ENCODE peak calls at places on chromosomes 3 and 15, in nine cellular contexts. B is Karpas-422; Y is transverse colon; S is heart left ventricle; A is SK-N-SH; L is CD8-positive, alpha-beta memory T cell; V is left ventricle myocardium inferior; R is neuronal stem cell; D is osteoblast. X is an unnamed sample. For H3K4me1, the result is how much of the 10 kb centered on the place peaks cover.

GRCh38 chr15:60392986-60393811 is 4.6 kb downstream of the ANXA2 start:
- DNase-seq in B (no peak), Y (peak), L (no peak), R (no peak), A (no peak), D (peak), V (peak), S (no peak), X (peak)

GRCh38 chr3:19888428-19889152 is 45.4 kb downstream of the EFHB start:
- DNase-seq in V (no peak), B (no peak), S (no peak), Y (no peak), L (no peak), R (no peak), D (no peak), A (no peak), X (no peak)

GRCh38 chr3:70392227-70392626 is 79.8 kb upstream of the MDFIC2 start:
- DNase-seq in V (no peak), L (no peak), Y (no peak), B (no peak), A (no peak), S (no peak), R (no peak), D (no peak), X (no peak)

GRCh38 chr3:15148614-15149013 is 49.7 kb upstream of the RBSN start:
- DNase-seq in D (no peak), A (no peak), S (no peak), R (no peak), L (no peak), V (no peak), B (peak), Y (no peak), X (no peak)

GRCh38 chr15:87735536-87735935 is 521.0 kb downstream of the NTRK3 start:
- DNase-seq in R (no peak), Y (no peak), A (peak), D (no peak), V (no peak), S (no peak), L (no peak), B (no peak), X (no peak)

GRCh38 chr15:57677206-57677605 is 29.3 kb upstream of the POLR2M start:
- DNase-seq in A (no peak), S (no peak), L (no peak), B (no peak), V (no peak), R (no peak), Y (no peak), D (no peak), X (no peak)

GRCh38 chr15:82174471-82174870 is 88.1 kb downstream of the EFL1 start:
- DNase-seq in R (no peak), A (no peak), Y (no peak), D (no peak), V (no peak), L (no peak), S (no peak), B (no peak), X (no peak)

GRCh38 chr3:108305484-108306172 is 9.3 kb downstream of the HHLA2 start:
- DNase-seq in Y (peak), A (no peak), B (no peak), D (no peak), R (no peak), L (no peak), V (no peak), S (no peak), X (peak)

GRCh38 chr3:170753421-170754344 is 116.3 kb downstream of the RPL22L1 start:
- DNase-seq in A (no peak), B (no peak), V (no peak), R (no peak), Y (no peak), D (no peak), S (no peak), L (no peak), X (no peak)

GRCh38 chr3:65569129-65569528 is 469.6 kb downstream of the MAGI1 start:
- DNase-seq in L (no peak), D (no peak), Y (no peak), V (no peak), B (no peak), S (no peak), R (no peak), A (no peak), X (no peak)

GRCh38 chr3:179321585-179322322 is 1.1 kb upstream of the ZNF639 start:
- DNase-seq in A (peak), Y (peak), S (no peak), B (peak), L (no peak), V (no peak), R (no peak), D (peak), X (no peak)

GRCh38 chr15:60255390-60255789 is 142.4 kb downstream of the ANXA2 start:
- DNase-seq in R (no peak), V (no peak), L (no peak), Y (no peak), B (no peak), D (no peak), S (no peak), A (no peak), X (no peak)

GRCh38 chr3:136960838-136961836 is 3.4 kb downstream of the IL20RB start:
- DNase-seq in B (no peak), S (no peak), V (no peak), A (no peak), D (no peak), L (no peak), Y (no peak), R (no peak), X (no peak)

GRCh38 chr3:130480736-130481135 is 36.2 kb upstream of the COL6A6 start:
- DNase-seq in L (no peak), D (peak), S (no peak), V (no peak), Y (no peak), A (no peak), B (no peak), R (peak), X (no peak)

GRCh38 chr15:79433610-79434009 is 1.5 kb downstream of the MINAR1 start:
- DNase-seq in S (no peak), A (peak), V (no peak), Y (no peak), D (no peak), L (no peak), B (no peak), R (no peak), X (no peak)

GRCh38 chr3:52339612-52340011 is 23.5 kb downstream of the DNAH1 start:
- DNase-seq in Y (peak), L (peak), A (peak), R (peak), B (peak), S (no peak), V (no peak), D (peak), X (peak)

GRCh38 chr3:25820372-25820771 is 30.5 kb downstream of the OXSM start:
- DNase-seq in D (peak), L (no peak), B (no peak), A (no peak), S (no peak), R (no peak), Y (no peak), V (no peak), X (no peak)

GRCh38 chr15:82095803-82096202 is 50.0 kb upstream of the MEX3B start:
- DNase-seq in Y (no peak), L (no peak), D (no peak), B (no peak), V (no peak), A (no peak), R (no peak), S (no peak), X (no peak)

GRCh38 chr3:160012108-160012507 is 23.5 kb downstream of the IL12A start:
- DNase-seq in Y (no peak), R (no peak), B (peak), A (no peak), L (no peak), D (no peak), S (no peak), V (no peak), X (no peak)

GRCh38 chr15:58608129-58608590 is 141.3 kb downstream of the ADAM10 start:
- DNase-seq in V (no peak), B (no peak), A (no peak), D (no peak), R (no peak), Y (no peak), L (no peak), S (no peak), X (no peak)

GRCh38 chr3:102733811-102734574 is 299.2 kb downstream of the ZPLD1 start:
- DNase-seq in V (no peak), A (no peak), D (no peak), Y (no peak), S (no peak), L (no peak), B (no peak), R (peak), X (no peak)

GRCh38 chr3:3038201-3038991 is 71.8 kb downstream of the IL5RA start:
- DNase-seq in V (no peak), R (no peak), Y (no peak), A (no peak), B (no peak), S (no peak), L (no peak), D (no peak), X (no peak)

GRCh38 chr3:64321747-64322146 is 96.5 kb upstream of the PRICKLE2 start:
- DNase-seq in B (no peak), Y (no peak), S (no peak), L (no peak), R (no peak), V (no peak), A (no peak), D (peak), X (no peak)

GRCh38 chr3:70880416-70880815 is 568.0 kb upstream of the MDFIC2 start:
- DNase-seq in V (no peak), A (no peak), L (no peak), Y (no peak), S (no peak), D (no peak), B (no peak), R (no peak), X (no peak)

GRCh38 chr3:69417541-69418078 is 31.7 kb upstream of the FRMD4B start:
- DNase-seq in D (no peak), Y (no peak), A (no peak), V (no peak), B (no peak), S (no peak), L (no peak), R (no peak), X (no peak)

GRCh38 chr3:13654330-13655073 is 105.6 kb downstream of the FBLN2 start:
- DNase-seq in D (peak), R (no peak), A (peak), Y (no peak), B (no peak), V (no peak), S (no peak), L (peak), X (no peak)

GRCh38 chr3:180253283-180253682 is 216.5 kb upstream of the PEX5L start:
- DNase-seq in L (no peak), S (no peak), D (no peak), V (no peak), A (no peak), B (no peak), R (no peak), Y (no peak), X (no peak)

DNA sequence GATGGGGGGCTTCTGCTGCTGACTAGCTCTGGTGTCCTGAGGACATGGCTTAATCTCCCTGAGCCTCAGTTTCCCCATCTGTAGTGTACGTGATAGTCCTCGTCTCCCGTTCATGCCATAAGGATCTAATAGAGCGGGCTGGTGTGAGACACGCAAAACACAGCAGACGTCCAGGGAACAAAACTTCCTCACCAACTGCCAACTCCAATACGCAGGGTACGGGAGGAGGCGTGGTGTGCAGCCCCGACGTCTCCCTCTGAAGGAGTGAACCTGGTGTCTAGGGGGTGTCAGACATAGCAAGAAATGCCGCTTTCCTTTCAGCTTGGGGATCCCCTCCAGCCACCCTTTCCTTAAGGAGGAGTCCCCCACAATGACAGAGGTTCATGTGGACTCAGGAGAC is 55.0 kb downstream of the SMAD6 start:
- DNase-seq in Y (no peak), S (no peak), B (no peak), R (no peak), V (no peak), D (no peak), A (no peak), L (peak), X (no peak)
- H3K4me1 ChIP-seq in Y (under half), S (under half), B (under half), R (under half), V (half or more), D (under half), A (under half), L (under half), X (under half)

GRCh38 chr3:112627419-112627818 is 13.5 kb downstream of the CCDC80 start:
- DNase-seq in B (no peak), S (no peak), A (no peak), V (peak), Y (no peak), L (no peak), D (no peak), R (no peak), X (no peak)

GRCh38 chr3:112623213-112623612 is 17.7 kb downstream of the CCDC80 start:
- DNase-seq in B (no peak), L (no peak), R (no peak), D (no peak), A (no peak), S (no peak), V (no peak), Y (no peak), X (no peak)

GRCh38 chr3:112619295-112619694 is 21.6 kb downstream of the CCDC80 start:
- DNase-seq in L (no peak), R (no peak), V (no peak), B (no peak), S (no peak), Y (no peak), A (no peak), D (no peak), X (no peak)

GRCh38 chr3:112628038-112628437 is 12.9 kb downstream of the CCDC80 start:
- DNase-seq in Y (no peak), L (no peak), V (no peak), D (no peak), S (no peak), A (no peak), B (no peak), R (no peak), X (no peak)

DNA sequence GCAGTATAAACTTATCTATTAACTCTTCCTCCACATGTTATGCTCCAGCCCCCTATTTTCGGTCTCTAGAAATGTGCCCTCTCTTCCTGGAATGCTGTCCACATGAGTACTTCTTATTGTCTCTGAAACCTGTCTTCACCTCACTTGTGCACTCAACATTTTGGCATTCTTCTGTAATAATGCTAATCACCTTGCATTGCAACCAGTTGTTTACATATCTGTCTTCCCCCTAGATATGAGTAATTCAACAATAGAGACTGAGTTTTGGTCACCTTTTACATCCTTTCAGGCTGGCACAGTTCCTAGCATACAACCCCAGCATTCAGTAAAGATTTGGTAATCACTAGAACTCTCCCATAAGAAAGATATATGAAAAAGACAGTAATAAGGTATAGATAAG is 17.2 kb downstream of the CCDC80 start:
- DNase-seq in L (no peak), B (no peak), S (no peak), D (no peak), A (no peak), R (no peak), V (no peak), Y (no peak), X (no peak)
- H3K4me3 ChIP-seq in L (no peak), B (no peak), S (no peak), D (no peak), A (no peak), R (no peak), V (no peak), Y (no peak), X (no peak)

GRCh38 chr3:29759021-29759359 is 478.1 kb downstream of the RBMS3 start:
- DNase-seq in S (no peak), D (no peak), V (no peak), R (no peak), Y (no peak), L (no peak), A (no peak), B (no peak), X (no peak)

GRCh38 chr3:29755416-29755815 is 474.5 kb downstream of the RBMS3 start:
- DNase-seq in R (no peak), B (no peak), D (no peak), V (no peak), S (no peak), A (no peak), Y (no peak), L (no peak), X (no peak)

GRCh38 chr3:29759443-29760033 is 478.7 kb downstream of the RBMS3 start:
- DNase-seq in B (no peak), L (no peak), V (no peak), S (no peak), A (peak), R (peak), Y (no peak), D (no peak), X (no peak)

GRCh38 chr3:29757054-29757777 is 476.3 kb downstream of the RBMS3 start:
- DNase-seq in R (no peak), L (no peak), Y (no peak), V (no peak), S (no peak), D (no peak), B (no peak), A (no peak), X (no peak)

GRCh38 chr3:29758108-29759020 is 477.5 kb downstream of the RBMS3 start:
- DNase-seq in V (no peak), A (no peak), Y (no peak), D (no peak), S (no peak), R (no peak), L (no peak), B (no peak), X (no peak)
- H3K27ac ChIP-seq in V (peak), A (peak), Y (peak), D (peak), S (peak), R (no peak), L (no peak), B (no peak), X (peak)

GRCh38 chr3:58261954-58262666 is 24.5 kb downstream of the ABHD6 start:
- DNase-seq in S (no peak), A (no peak), V (no peak), Y (no peak), B (no peak), L (no peak), R (no peak), D (no peak), X (no peak)
- H3K4me1 ChIP-seq in S (under half), A (under half), V (under half), Y (under half), B (under half), L (under half), R (under half), D (under half), X (under half)

DNA sequence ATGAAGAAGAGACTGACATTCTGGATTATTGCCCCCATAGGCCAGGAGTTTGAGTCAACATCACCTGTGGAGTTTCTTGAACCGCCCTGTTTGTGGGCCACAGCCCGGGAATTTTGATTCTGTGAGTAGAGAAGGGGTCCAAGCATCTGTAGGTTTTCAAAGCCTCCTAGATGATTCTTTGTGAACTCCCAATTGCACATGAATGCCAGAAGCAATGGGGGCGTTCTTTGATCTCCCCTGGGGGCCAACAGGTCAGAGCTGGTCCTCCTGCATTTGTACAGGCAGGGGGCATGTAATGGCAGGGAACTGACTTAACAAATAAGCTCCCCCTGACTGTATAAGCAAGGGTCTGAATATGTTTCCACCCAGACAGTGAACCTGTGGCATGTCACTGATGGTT is 260.3 kb downstream of the SLCO3A1 start:
- DNase-seq in D (no peak), B (no peak), S (no peak), R (no peak), L (no peak), V (no peak), A (no peak), Y (no peak), X (no peak)
- H3K4me3 ChIP-seq in D (no peak), B (no peak), S (no peak), R (no peak), L (no peak), V (no peak), A (no peak), Y (no peak), X (no peak)

DNA sequence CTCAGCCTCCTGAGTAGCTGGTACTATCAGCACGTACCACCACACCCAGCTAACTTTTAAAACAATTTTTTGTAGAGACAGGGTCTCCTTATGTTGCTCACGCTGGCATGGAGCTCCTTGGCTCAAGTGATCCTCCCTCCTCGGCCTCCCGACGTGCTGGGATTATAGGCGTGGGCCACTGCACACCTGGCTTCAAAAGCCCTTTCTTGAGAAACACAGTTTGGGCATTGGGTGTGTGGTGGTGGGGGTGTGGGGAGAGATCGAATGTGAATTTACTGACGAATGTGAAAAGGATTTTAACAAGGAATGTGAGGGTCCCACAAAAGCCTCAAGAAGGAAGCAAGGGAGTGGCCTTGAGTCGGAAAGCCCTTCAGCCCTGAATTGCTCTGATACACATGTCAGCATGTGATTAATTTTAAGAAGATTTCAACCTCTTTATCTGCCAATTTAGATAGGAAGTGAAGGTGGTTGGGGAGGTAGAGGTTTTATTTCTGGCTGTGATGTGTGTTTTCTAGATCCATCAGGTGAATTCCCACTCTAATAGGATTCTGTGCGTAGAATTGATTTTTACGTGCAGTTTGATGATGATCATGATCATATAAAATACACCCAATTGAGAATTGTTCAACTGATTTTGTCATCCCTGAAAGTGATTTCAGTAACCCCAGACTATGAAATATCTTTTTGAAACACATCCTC is 1.1 kb downstream of the CCR4 start:
- DNase-seq in D (no peak), B (no peak), L (no peak), V (no peak), R (no peak), Y (no peak), S (no peak), A (no peak), X (no peak)
- H3K27ac ChIP-seq in D (no peak), B (no peak), L (no peak), V (no peak), R (no peak), Y (no peak), S (no peak), A (no peak), X (no peak)

GRCh38 chr3:124275421-124275820 is 283.5 kb upstream of the ROPN1 start:
- DNase-seq in Y (peak), V (peak), R (no peak), S (no peak), B (no peak), D (no peak), L (no peak), A (no peak), X (no peak)
- H3K4me1 ChIP-seq in Y (under half), V (half or more), R (under half), S (under half), B (under half), D (under half), L (under half), A (under half), X (under half)

GRCh38 chr3:21750291-21750690 is 719 bp downstream of the ZNF385D start:
- DNase-seq in V (no peak), Y (no peak), B (no peak), D (peak), S (no peak), R (no peak), A (no peak), L (no peak), X (no peak)
- H3K4me3 ChIP-seq in V (peak), Y (no peak), B (no peak), D (peak), S (peak), R (peak), A (peak), L (no peak), X (peak)

GRCh38 chr3:142725352-142725739 is 1.5 kb downstream of the TRPC1 start:
- DNase-seq in D (no peak), S (no peak), A (no peak), R (no peak), B (no peak), Y (no peak), L (no peak), V (no peak), X (no peak)
- H3K27ac ChIP-seq in D (no peak), S (peak), A (peak), R (no peak), B (no peak), Y (peak), L (no peak), V (peak), X (no peak)

GRCh38 chr3:30472090-30472489 is 134.3 kb upstream of the TGFBR2 start:
- DNase-seq in L (no peak), A (no peak), Y (no peak), R (no peak), D (no peak), S (no peak), V (no peak), B (no peak), X (no peak)
- H3K4me1 ChIP-seq in L (under half), A (under half), Y (under half), R (under half), D (under half), S (under half), V (half or more), B (under half), X (under half)